ENCODE peak calls at places on chromosome 20, in five cellular contexts. M, J, X, U and N are unnamed samples.
A peak's percentile ranks its signal among the peaks of the same experiment; 100 is the strongest.

GRCh38 chr20:57439993-57440392 is 48.8 kb downstream of the RBM38 start:
- DNase-seq in M (no peak), J (no peak), X (no peak), U (no peak), N (no peak)

GRCh38 chr20:4591975-4592315 is 129.8 kb upstream of the PRND start:
- DNase-seq in M (no peak), J (no peak), X (no peak), U (no peak), N (no peak)

GRCh38 chr20:36628076-36628475 is 17.9 kb downstream of the SLA2 start:
- DNase-seq in M (no peak), J (no peak), X (no peak), U (no peak), N (no peak)

GRCh38 chr20:20395856-20396600 is 28.1 kb downstream of the INSM1 start:
- DNase-seq in M (no peak), J (no peak), X (no peak), U (no peak), N (no peak)

GRCh38 chr20:6519556-6519955 is 247.9 kb upstream of the BMP2 start:
- DNase-seq in M (no peak), J (peak; percentile 43), X (no peak), U (no peak), N (no peak)

GRCh38 chr20:13772529-13772928 is 12.2 kb downstream of the ESF1 start:
- DNase-seq in M (no peak), J (no peak), X (no peak), U (no peak), N (no peak)

GRCh38 chr20:19820520-19821211 is 62.6 kb downstream of the RIN2 start:
- DNase-seq in M (no peak), J (no peak), X (no peak), U (no peak), N (no peak)

GRCh38 chr20:3812975-3813599 is 7.3 kb upstream of the AP5S1 start:
- DNase-seq in M (no peak), J (no peak), X (no peak), U (no peak), N (no peak)

GRCh38 chr20:57596998-57597939 is 23.0 kb downstream of the ZBP1 start:
- DNase-seq in M (peak; percentile 76), J (no peak), X (peak; percentile 39), U (peak; percentile 28), N (no peak)

GRCh38 chr20:58795923-58796245 is 54.8 kb downstream of the GNAS-AS1 start:
- DNase-seq in M (no peak), J (no peak), X (no peak), U (no peak), N (no peak)

GRCh38 chr20:62523473-62524203 is 47.8 kb upstream of the GATA5 start:
- DNase-seq in M (peak; percentile 56), J (no peak), X (no peak), U (no peak), N (no peak)

GRCh38 chr20:21796059-21796458 is 90.6 kb downstream of the PAX1 start:
- DNase-seq in M (no peak), J (no peak), X (no peak), U (no peak), N (no peak)

GRCh38 chr20:41733151-41733550 is 115.0 kb upstream of the CHD6 start:
- DNase-seq in M (no peak), J (no peak), X (no peak), U (no peak), N (no peak)

GRCh38 chr20:64151634-64152530 is 12.4 kb upstream of the MYT1 start:
- DNase-seq in M (no peak), J (no peak), X (no peak), U (no peak), N (no peak)

GRCh38 chr20:39019805-39020325 is 57.7 kb downstream of the DHX35 start:
- DNase-seq in M (no peak), J (no peak), X (no peak), U (no peak), N (no peak)

GRCh38 chr20:55974491-55975202 is 30.7 kb downstream of the CBLN4 start:
- DNase-seq in M (no peak), J (no peak), X (no peak), U (no peak), N (no peak)

GRCh38 chr20:52539891-52540290 is 348.3 kb upstream of the ZFP64 start:
- DNase-seq in M (no peak), J (no peak), X (no peak), U (no peak), N (no peak)

GRCh38 chr20:10634190-10634589 is 39.6 kb downstream of the JAG1 start:
- DNase-seq in M (no peak), J (no peak), X (no peak), U (no peak), N (no peak)

GRCh38 chr20:6576721-6577120 is 190.8 kb upstream of the BMP2 start:
- DNase-seq in M (no peak), J (no peak), X (no peak), U (no peak), N (no peak)

GRCh38 chr20:62578294-62578897 is 63.9 kb upstream of the SLCO4A1 start:
- DNase-seq in M (no peak), J (no peak), X (no peak), U (no peak), N (no peak)

GRCh38 chr20:544153-544725 is 649 bp upstream of the CSNK2A1 start:
- DNase-seq in M (no peak), J (no peak), X (no peak), U (no peak), N (no peak)

GRCh38 chr20:63318391-63319163 is 25.6 kb downstream of the COL20A1 start:
- DNase-seq in M (no peak), J (no peak), X (no peak), U (no peak), N (no peak)